ENCODE peak calls at places on chromosomes 6 and 20, in five cellular contexts. One of them, this sample, is unnamed.

GRCh38 chr6:76707630-76708029 is 635.2 kb upstream of the IMPG1 start:
- DNase-seq in AG09309: no peak
- DNase-seq in HFF-Myc: no peak
- DNase-seq in transverse colon: no peak
- DNase-seq in hepatocyte: no peak
- DNase-seq in this sample: no peak

GRCh38 chr20:51767867-51768758 is at the start of gene ATP9A:
- DNase-seq in AG09309: no peak
- DNase-seq in HFF-Myc: no peak
- DNase-seq in transverse colon: peak
- DNase-seq in hepatocyte: peak
- DNase-seq in this sample: no peak

GRCh38 chr6:162377735-162378134 is 349.8 kb downstream of the PRKN start:
- DNase-seq in AG09309: no peak
- DNase-seq in HFF-Myc: no peak
- DNase-seq in transverse colon: no peak
- DNase-seq in hepatocyte: no peak
- DNase-seq in this sample: no peak

GRCh38 chr6:48691420-48691819 is 580.4 kb upstream of the PTCHD4 start:
- DNase-seq in AG09309: no peak
- DNase-seq in HFF-Myc: no peak
- DNase-seq in transverse colon: no peak
- DNase-seq in hepatocyte: no peak
- DNase-seq in this sample: no peak

GRCh38 chr6:355373-355772 is 36.2 kb upstream of the IRF4 start:
- DNase-seq in AG09309: no peak
- DNase-seq in HFF-Myc: no peak
- DNase-seq in transverse colon: no peak
- DNase-seq in hepatocyte: no peak
- DNase-seq in this sample: peak

GRCh38 chr20:25549866-25550477 is 35.4 kb downstream of the NINL start:
- DNase-seq in AG09309: no peak
- DNase-seq in HFF-Myc: no peak
- DNase-seq in transverse colon: no peak
- DNase-seq in hepatocyte: no peak
- DNase-seq in this sample: no peak

GRCh38 chr20:43949741-43950618 is 35.3 kb downstream of the TOX2 start:
- DNase-seq in AG09309: no peak
- DNase-seq in HFF-Myc: no peak
- DNase-seq in transverse colon: peak
- DNase-seq in hepatocyte: no peak
- DNase-seq in this sample: no peak

GRCh38 chr20:4813076-4813838 is 91.5 kb downstream of the PRND start:
- DNase-seq in AG09309: no peak
- DNase-seq in HFF-Myc: no peak
- DNase-seq in transverse colon: peak
- DNase-seq in hepatocyte: no peak
- DNase-seq in this sample: no peak

DNA sequence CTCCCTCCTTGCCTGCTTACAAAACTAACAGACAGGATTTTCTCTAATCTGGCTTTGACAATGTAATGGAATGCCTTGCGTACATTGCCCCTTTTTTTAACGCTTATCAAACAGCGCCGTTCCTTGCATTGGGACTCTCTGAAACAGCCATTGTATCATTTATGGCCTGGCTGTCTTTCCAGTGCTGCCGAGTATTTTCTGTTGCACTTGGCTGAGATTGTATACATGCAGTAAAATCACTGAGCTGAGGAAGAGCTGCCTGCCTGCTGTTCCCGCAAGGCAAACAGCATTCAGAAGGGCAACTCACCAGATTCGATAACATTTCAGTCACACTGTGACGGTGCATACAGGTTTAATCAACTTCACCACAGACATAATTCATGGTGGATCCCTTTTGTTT is 106.0 kb downstream of the SH3BGRL2 start:
- DNase-seq in AG09309: no peak
- DNase-seq in HFF-Myc: no peak
- DNase-seq in transverse colon: peak
- DNase-seq in hepatocyte: peak
- DNase-seq in this sample: peak
- H3K4me3 ChIP-seq in AG09309: no peak
- H3K4me3 ChIP-seq in HFF-Myc: no peak
- H3K4me3 ChIP-seq in transverse colon: no peak
- H3K4me3 ChIP-seq in hepatocyte: no peak
- H3K4me3 ChIP-seq in this sample: peak

GRCh38 chr6:53544050-53544499 is 826 bp downstream of the GCLC start:
- DNase-seq in AG09309: no peak
- DNase-seq in HFF-Myc: no peak
- DNase-seq in transverse colon: no peak
- DNase-seq in hepatocyte: peak
- DNase-seq in this sample: no peak
- TF ChIP-seq CTCF in AG09309: no peak
- TF ChIP-seq CTCF in HFF-Myc: no peak
- TF ChIP-seq CTCF in transverse colon: no peak
- TF ChIP-seq CTCF in hepatocyte: no peak
- TF ChIP-seq CTCF in this sample: no peak

DNA sequence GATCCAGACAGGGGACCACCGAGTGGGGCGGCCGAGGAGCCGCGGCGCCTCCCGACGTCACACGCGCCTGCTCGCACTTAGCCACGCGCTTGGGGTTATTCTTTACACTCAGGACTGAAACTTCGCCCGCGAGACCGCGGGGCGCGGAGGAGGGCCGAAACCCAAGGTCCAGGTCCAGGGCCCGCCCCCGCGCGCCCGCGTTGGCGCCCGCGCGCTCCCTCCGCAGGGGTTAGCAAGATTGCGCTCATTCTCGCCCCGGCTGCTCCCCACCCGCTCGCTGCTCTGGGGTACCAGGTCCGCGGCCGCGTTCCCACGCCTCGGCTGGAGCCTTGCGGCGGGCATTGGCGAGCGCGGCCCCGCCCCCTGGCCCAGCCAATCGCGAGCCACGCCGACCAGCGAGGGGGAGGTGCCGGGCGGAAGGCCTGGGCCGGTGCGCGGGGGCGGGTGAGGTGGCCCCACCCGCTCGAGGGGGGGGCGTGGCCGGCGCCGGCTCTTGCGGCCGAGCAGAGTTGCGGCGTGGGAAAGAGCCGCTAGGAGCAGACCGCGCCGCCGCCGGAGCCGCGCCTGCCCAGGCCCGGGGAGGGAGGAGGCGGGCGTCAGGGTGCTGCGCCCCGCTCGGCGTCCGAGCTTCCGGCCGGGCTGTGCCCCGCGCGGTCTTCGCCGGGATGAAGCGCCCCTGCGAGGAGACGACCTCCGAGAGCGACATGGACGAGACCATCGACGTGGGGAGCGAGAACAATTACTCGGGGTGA is at the start of gene HEY2:
- DNase-seq in AG09309: peak
- DNase-seq in HFF-Myc: peak
- DNase-seq in transverse colon: peak
- DNase-seq in hepatocyte: peak
- DNase-seq in this sample: peak
- H3K4me3 ChIP-seq in AG09309: peak
- H3K4me3 ChIP-seq in HFF-Myc: peak
- H3K4me3 ChIP-seq in transverse colon: peak
- H3K4me3 ChIP-seq in hepatocyte: peak
- H3K4me3 ChIP-seq in this sample: peak

DNA sequence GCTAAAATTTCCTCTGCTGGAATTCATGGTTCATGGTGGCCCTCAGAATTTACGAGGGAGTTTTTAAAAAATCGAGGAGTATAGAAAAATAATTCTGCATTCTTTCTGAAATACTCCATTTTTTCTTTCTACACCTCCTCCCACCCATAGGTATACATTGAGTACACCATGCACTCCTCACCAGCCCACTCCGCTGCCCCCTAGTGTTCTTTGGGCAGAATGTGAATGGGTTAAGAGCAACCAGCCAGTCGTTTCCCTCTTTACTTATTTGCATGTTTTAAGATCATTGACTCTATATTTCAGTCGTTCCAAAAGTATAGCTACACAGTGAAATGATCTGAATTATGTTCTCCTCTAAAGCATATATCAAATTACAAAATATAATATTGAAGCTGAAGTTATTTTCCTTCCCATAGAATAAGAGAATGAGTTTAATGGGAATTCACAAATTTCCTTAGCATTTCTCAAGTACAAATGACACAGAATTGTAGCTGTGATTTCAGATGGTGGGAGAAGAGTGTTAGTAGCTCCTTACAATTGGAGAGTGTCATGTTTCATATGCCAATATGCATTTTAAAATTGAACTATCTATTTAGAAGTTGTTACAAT is 977.7 kb upstream of the SLC35B3 start:
- DNase-seq in AG09309: no peak
- DNase-seq in HFF-Myc: no peak
- DNase-seq in transverse colon: peak
- DNase-seq in hepatocyte: peak
- DNase-seq in this sample: no peak
- TF ChIP-seq CTCF in AG09309: peak
- TF ChIP-seq CTCF in HFF-Myc: peak
- TF ChIP-seq CTCF in transverse colon: peak
- TF ChIP-seq CTCF in hepatocyte: peak
- TF ChIP-seq CTCF in this sample: peak

DNA sequence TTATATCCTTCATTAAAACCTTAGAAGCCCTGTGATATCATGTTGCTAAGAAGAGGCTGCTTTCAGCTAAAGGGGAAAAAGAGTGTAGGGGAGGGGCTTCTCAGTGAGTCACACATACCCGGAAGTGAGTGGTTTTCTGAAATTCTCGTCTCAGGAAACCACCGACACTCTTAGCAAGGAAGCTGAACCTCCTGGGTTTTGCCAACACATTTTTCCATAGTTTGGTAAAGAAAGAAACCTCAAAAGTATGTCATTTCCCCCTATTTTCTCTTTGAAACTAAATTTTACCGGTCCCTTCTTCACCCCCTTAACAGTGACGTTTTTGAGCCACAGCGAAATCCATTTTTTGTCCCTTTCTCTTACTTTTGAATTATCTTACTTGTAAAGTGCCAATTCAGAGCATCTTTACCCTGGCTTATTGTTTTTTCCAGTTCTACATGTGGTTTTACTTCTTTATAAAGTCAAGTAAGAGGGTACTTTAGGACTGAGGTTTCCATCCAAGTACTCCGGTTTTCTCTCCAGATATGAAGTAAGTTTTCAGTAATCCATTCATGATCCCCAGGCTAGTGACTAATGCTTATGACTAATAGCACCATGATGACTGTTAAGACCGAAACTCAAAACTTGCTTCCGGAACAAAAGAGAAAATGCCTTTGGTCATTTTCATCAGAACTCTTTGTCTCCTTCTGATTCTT is 219.3 kb downstream of the ARHGAP18 start:
- DNase-seq in AG09309: peak
- DNase-seq in HFF-Myc: peak
- DNase-seq in transverse colon: peak
- DNase-seq in hepatocyte: peak
- DNase-seq in this sample: no peak
- H3K4me3 ChIP-seq in AG09309: peak
- H3K4me3 ChIP-seq in HFF-Myc: peak
- H3K4me3 ChIP-seq in transverse colon: no peak
- H3K4me3 ChIP-seq in hepatocyte: no peak
- H3K4me3 ChIP-seq in this sample: no peak

GRCh38 chr6:161050134-161050765 is 58.7 kb downstream of the MAP3K4 start:
- DNase-seq in AG09309: no peak
- DNase-seq in HFF-Myc: no peak
- DNase-seq in transverse colon: no peak
- DNase-seq in hepatocyte: no peak
- DNase-seq in this sample: no peak

GRCh38 chr6:161056451-161056850 is 64.9 kb downstream of the MAP3K4 start:
- DNase-seq in AG09309: no peak
- DNase-seq in HFF-Myc: no peak
- DNase-seq in transverse colon: no peak
- DNase-seq in hepatocyte: no peak
- DNase-seq in this sample: no peak

GRCh38 chr6:161058746-161059145 is 67.2 kb downstream of the MAP3K4 start:
- DNase-seq in AG09309: no peak
- DNase-seq in HFF-Myc: no peak
- DNase-seq in transverse colon: no peak
- DNase-seq in hepatocyte: no peak
- DNase-seq in this sample: no peak

GRCh38 chr6:161057103-161058091 is 65.8 kb downstream of the MAP3K4 start:
- DNase-seq in AG09309: no peak
- DNase-seq in HFF-Myc: no peak
- DNase-seq in transverse colon: no peak
- DNase-seq in hepatocyte: no peak
- DNase-seq in this sample: no peak

DNA sequence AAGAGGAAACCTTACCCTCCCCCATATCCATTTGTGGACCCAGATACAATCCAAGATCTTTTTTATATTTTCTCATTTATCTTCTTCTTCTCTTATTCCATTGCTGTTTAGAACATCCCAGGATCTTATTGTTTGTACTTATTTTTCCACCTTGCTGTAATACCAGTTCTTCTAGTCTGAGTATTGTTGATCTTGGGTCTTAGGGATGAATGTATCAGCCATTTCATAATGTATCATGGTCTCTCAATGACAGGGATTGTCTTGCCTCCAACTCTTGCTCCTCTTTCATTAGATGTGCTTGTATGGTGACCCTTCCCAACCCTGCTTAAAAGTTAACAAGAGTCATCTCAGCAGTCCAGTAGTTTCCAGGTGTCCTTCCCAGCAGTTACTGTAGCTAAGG is 63.3 kb downstream of the MAP3K4 start:
- DNase-seq in AG09309: no peak
- DNase-seq in HFF-Myc: no peak
- DNase-seq in transverse colon: no peak
- DNase-seq in hepatocyte: no peak
- DNase-seq in this sample: no peak
- TF ChIP-seq CTCF in AG09309: no peak
- TF ChIP-seq CTCF in HFF-Myc: no peak
- TF ChIP-seq CTCF in transverse colon: no peak
- TF ChIP-seq CTCF in hepatocyte: no peak
- TF ChIP-seq CTCF in this sample: no peak

This sample was measured in LNCaP clone FGC.